ENCODE peak calls at places on chromosomes 6 and 20, in six cellular contexts. One of them, this sample, is unnamed.

GRCh38 chr6:39108041-39108839 is 6.7 kb downstream of the SAYSD1 start:
- DNase-seq in NCI-H460: no peak
- DNase-seq in naive B cell: no peak
- DNase-seq in DMS153: no peak
- DNase-seq in fibroblast of pulmonary artery: no peak
- DNase-seq in stimulated activated naive B cell treated with anti-CD40 and anti-IgM and Interleukin-4, amounts not matched to agents 10 μg/mL and 1 μg/mL and 100 μg/mL, for 72 hours: no peak
- DNase-seq in this sample: no peak

GRCh38 chr6:168166627-168167026 is 87.6 kb upstream of the FRMD1 start:
- DNase-seq in stimulated activated naive B cell treated with anti-CD40 and anti-IgM and Interleukin-4, amounts not matched to agents 10 μg/mL and 1 μg/mL and 100 μg/mL, for 72 hours: no peak
- DNase-seq in fibroblast of pulmonary artery: no peak
- DNase-seq in NCI-H460: no peak
- DNase-seq in naive B cell: no peak
- DNase-seq in DMS153: no peak
- DNase-seq in this sample: no peak

GRCh38 chr6:66496659-66497058 is 789.6 kb upstream of the EYS start:
- DNase-seq in naive B cell: no peak
- DNase-seq in DMS153: peak; percentile 30
- DNase-seq in NCI-H460: peak; percentile 16
- DNase-seq in stimulated activated naive B cell treated with anti-CD40 and anti-IgM and Interleukin-4, amounts not matched to agents 10 μg/mL and 1 μg/mL and 100 μg/mL, for 72 hours: no peak
- DNase-seq in fibroblast of pulmonary artery: peak; percentile 10
- DNase-seq in this sample: peak; percentile 2

GRCh38 chr20:62707981-62708521 is 585 bp upstream of the NTSR1 start:
- DNase-seq in NCI-H460: peak; percentile 29
- DNase-seq in stimulated activated naive B cell treated with anti-CD40 and anti-IgM and Interleukin-4, amounts not matched to agents 10 μg/mL and 1 μg/mL and 100 μg/mL, for 72 hours: no peak
- DNase-seq in naive B cell: peak; percentile 16
- DNase-seq in DMS153: no peak
- DNase-seq in fibroblast of pulmonary artery: no peak
- DNase-seq in this sample: peak; percentile 32

GRCh38 chr20:34283844-34284243 is 19.3 kb downstream of the AHCY start:
- DNase-seq in NCI-H460: no peak
- DNase-seq in stimulated activated naive B cell treated with anti-CD40 and anti-IgM and Interleukin-4, amounts not matched to agents 10 μg/mL and 1 μg/mL and 100 μg/mL, for 72 hours: no peak
- DNase-seq in DMS153: no peak
- DNase-seq in naive B cell: no peak
- DNase-seq in fibroblast of pulmonary artery: no peak
- DNase-seq in this sample: no peak

GRCh38 chr6:142207265-142207877 is 60.3 kb downstream of the VTA1 start:
- DNase-seq in DMS153: no peak
- DNase-seq in naive B cell: no peak
- DNase-seq in fibroblast of pulmonary artery: peak; percentile 83
- DNase-seq in stimulated activated naive B cell treated with anti-CD40 and anti-IgM and Interleukin-4, amounts not matched to agents 10 μg/mL and 1 μg/mL and 100 μg/mL, for 72 hours: no peak
- DNase-seq in NCI-H460: peak; percentile 33
- DNase-seq in this sample: no peak

GRCh38 chr6:144768676-144769599 is 483.8 kb downstream of the UTRN start:
- DNase-seq in naive B cell: no peak
- DNase-seq in stimulated activated naive B cell treated with anti-CD40 and anti-IgM and Interleukin-4, amounts not matched to agents 10 μg/mL and 1 μg/mL and 100 μg/mL, for 72 hours: no peak
- DNase-seq in DMS153: peak; percentile 95
- DNase-seq in NCI-H460: no peak
- DNase-seq in fibroblast of pulmonary artery: no peak
- DNase-seq in this sample: no peak

GRCh38 chr6:154555075-154555677 is 44.7 kb upstream of the CNKSR3 start:
- DNase-seq in fibroblast of pulmonary artery: peak; percentile 14
- DNase-seq in stimulated activated naive B cell treated with anti-CD40 and anti-IgM and Interleukin-4, amounts not matched to agents 10 μg/mL and 1 μg/mL and 100 μg/mL, for 72 hours: no peak
- DNase-seq in naive B cell: no peak
- DNase-seq in DMS153: no peak
- DNase-seq in NCI-H460: peak; percentile 61
- DNase-seq in this sample: peak; percentile 49

GRCh38 chr6:33430991-33431879 is 11.4 kb downstream of the SYNGAP1 start:
- DNase-seq in DMS153: no peak
- DNase-seq in NCI-H460: no peak
- DNase-seq in fibroblast of pulmonary artery: peak; percentile 57
- DNase-seq in naive B cell: peak; percentile 81
- DNase-seq in stimulated activated naive B cell treated with anti-CD40 and anti-IgM and Interleukin-4, amounts not matched to agents 10 μg/mL and 1 μg/mL and 100 μg/mL, for 72 hours: peak; percentile 69
- DNase-seq in this sample: peak; percentile 86

GRCh38 chr6:16684195-16684689 is 77.0 kb downstream of the ATXN1 start:
- DNase-seq in fibroblast of pulmonary artery: peak; percentile 25
- DNase-seq in stimulated activated naive B cell treated with anti-CD40 and anti-IgM and Interleukin-4, amounts not matched to agents 10 μg/mL and 1 μg/mL and 100 μg/mL, for 72 hours: no peak
- DNase-seq in NCI-H460: peak; percentile 77
- DNase-seq in DMS153: no peak
- DNase-seq in naive B cell: no peak
- DNase-seq in this sample: no peak

GRCh38 chr6:137832110-137832509 is 34.9 kb upstream of the TNFAIP3 start:
- DNase-seq in NCI-H460: no peak
- DNase-seq in fibroblast of pulmonary artery: peak; percentile 81
- DNase-seq in naive B cell: no peak
- DNase-seq in DMS153: no peak
- DNase-seq in stimulated activated naive B cell treated with anti-CD40 and anti-IgM and Interleukin-4, amounts not matched to agents 10 μg/mL and 1 μg/mL and 100 μg/mL, for 72 hours: no peak
- DNase-seq in this sample: no peak

GRCh38 chr6:10529231-10529801 is 8.2 kb downstream of the GCNT2 start:
- DNase-seq in stimulated activated naive B cell treated with anti-CD40 and anti-IgM and Interleukin-4, amounts not matched to agents 10 μg/mL and 1 μg/mL and 100 μg/mL, for 72 hours: no peak
- DNase-seq in DMS153: no peak
- DNase-seq in fibroblast of pulmonary artery: no peak
- DNase-seq in NCI-H460: no peak
- DNase-seq in naive B cell: no peak
- DNase-seq in this sample: no peak

GRCh38 chr20:50464026-50464724 is 46.0 kb upstream of the PTPN1 start:
- DNase-seq in naive B cell: peak; percentile 54
- DNase-seq in stimulated activated naive B cell treated with anti-CD40 and anti-IgM and Interleukin-4, amounts not matched to agents 10 μg/mL and 1 μg/mL and 100 μg/mL, for 72 hours: peak; percentile 49
- DNase-seq in DMS153: no peak
- DNase-seq in NCI-H460: peak; percentile 54
- DNase-seq in fibroblast of pulmonary artery: peak; percentile 67
- DNase-seq in this sample: peak; percentile 33

GRCh38 chr20:35172434-35172806 is 548 bp downstream of the PROCR start:
- DNase-seq in naive B cell: no peak
- DNase-seq in NCI-H460: no peak
- DNase-seq in stimulated activated naive B cell treated with anti-CD40 and anti-IgM and Interleukin-4, amounts not matched to agents 10 μg/mL and 1 μg/mL and 100 μg/mL, for 72 hours: no peak
- DNase-seq in DMS153: no peak
- DNase-seq in fibroblast of pulmonary artery: no peak
- DNase-seq in this sample: no peak

GRCh38 chr6:30881392-30881986 is 2.8 kb upstream of the DDR1 start:
- DNase-seq in DMS153: no peak
- DNase-seq in NCI-H460: no peak
- DNase-seq in naive B cell: no peak
- DNase-seq in fibroblast of pulmonary artery: no peak
- DNase-seq in stimulated activated naive B cell treated with anti-CD40 and anti-IgM and Interleukin-4, amounts not matched to agents 10 μg/mL and 1 μg/mL and 100 μg/mL, for 72 hours: no peak
- DNase-seq in this sample: no peak

GRCh38 chr6:139109558-139109957 is 25.3 kb upstream of the HECA start:
- DNase-seq in fibroblast of pulmonary artery: peak; percentile 57
- DNase-seq in naive B cell: no peak
- DNase-seq in DMS153: no peak
- DNase-seq in stimulated activated naive B cell treated with anti-CD40 and anti-IgM and Interleukin-4, amounts not matched to agents 10 μg/mL and 1 μg/mL and 100 μg/mL, for 72 hours: no peak
- DNase-seq in NCI-H460: no peak
- DNase-seq in this sample: no peak

GRCh38 chr6:111585241-111585968 is 20.3 kb downstream of the TRAF3IP2 start:
- DNase-seq in stimulated activated naive B cell treated with anti-CD40 and anti-IgM and Interleukin-4, amounts not matched to agents 10 μg/mL and 1 μg/mL and 100 μg/mL, for 72 hours: no peak
- DNase-seq in naive B cell: no peak
- DNase-seq in fibroblast of pulmonary artery: peak; percentile 70
- DNase-seq in DMS153: peak; percentile 41
- DNase-seq in NCI-H460: no peak
- DNase-seq in this sample: no peak

GRCh38 chr6:22444335-22444734 is 125.0 kb upstream of the HDGFL1 start:
- DNase-seq in naive B cell: no peak
- DNase-seq in NCI-H460: no peak
- DNase-seq in stimulated activated naive B cell treated with anti-CD40 and anti-IgM and Interleukin-4, amounts not matched to agents 10 μg/mL and 1 μg/mL and 100 μg/mL, for 72 hours: no peak
- DNase-seq in fibroblast of pulmonary artery: peak; percentile 31
- DNase-seq in DMS153: no peak
- DNase-seq in this sample: no peak

GRCh38 chr20:33192912-33193501 is 24.1 kb upstream of the BPIFA3 start:
- DNase-seq in naive B cell: no peak
- DNase-seq in stimulated activated naive B cell treated with anti-CD40 and anti-IgM and Interleukin-4, amounts not matched to agents 10 μg/mL and 1 μg/mL and 100 μg/mL, for 72 hours: no peak
- DNase-seq in NCI-H460: no peak
- DNase-seq in fibroblast of pulmonary artery: no peak
- DNase-seq in DMS153: no peak
- DNase-seq in this sample: peak; percentile 33